ENCODE peak calls at places on chromosomes 16 and 17, in ten cellular contexts. One of them, this sample, is unnamed. For H3K4me1, the result is how much of the 10 kb centered on the place peaks cover.

GRCh38 chr16:65702707-65703402 is 581.0 kb upstream of the CDH11 start:
- DNase-seq in prostate gland: no peak
- DNase-seq in stomach: no peak
- DNase-seq in HCT116: no peak
- DNase-seq in esophagus muscularis mucosa: no peak
- DNase-seq in H1: no peak
- DNase-seq in upper lobe of left lung: no peak
- DNase-seq in sigmoid colon: no peak
- DNase-seq in SK-N-SH: peak
- DNase-seq in breast epithelium: no peak
- DNase-seq in this sample: no peak

GRCh38 chr17:74192950-74193781 is 10.3 kb upstream of the RPL38 start:
- DNase-seq in SK-N-SH: no peak
- DNase-seq in H1: no peak
- DNase-seq in stomach: peak
- DNase-seq in upper lobe of left lung: no peak
- DNase-seq in HCT116: no peak
- DNase-seq in sigmoid colon: peak
- DNase-seq in esophagus muscularis mucosa: no peak
- DNase-seq in breast epithelium: no peak
- DNase-seq in prostate gland: peak
- DNase-seq in this sample: peak

GRCh38 chr17:60106377-60107059 is 27.8 kb upstream of the HEATR6 start:
- DNase-seq in SK-N-SH: no peak
- DNase-seq in upper lobe of left lung: no peak
- DNase-seq in HCT116: no peak
- DNase-seq in prostate gland: peak
- DNase-seq in breast epithelium: no peak
- DNase-seq in stomach: no peak
- DNase-seq in sigmoid colon: no peak
- DNase-seq in H1: no peak
- DNase-seq in esophagus muscularis mucosa: no peak
- DNase-seq in this sample: no peak

GRCh38 chr16:84406006-84406963 is 37.9 kb downstream of the ATP2C2 start:
- DNase-seq in stomach: no peak
- DNase-seq in upper lobe of left lung: no peak
- DNase-seq in SK-N-SH: peak
- DNase-seq in esophagus muscularis mucosa: no peak
- DNase-seq in H1: no peak
- DNase-seq in prostate gland: no peak
- DNase-seq in HCT116: no peak
- DNase-seq in breast epithelium: no peak
- DNase-seq in sigmoid colon: no peak
- DNase-seq in this sample: no peak

GRCh38 chr16:85252461-85252860 is 140.2 kb upstream of the CIBAR2 start:
- DNase-seq in upper lobe of left lung: no peak
- DNase-seq in prostate gland: no peak
- DNase-seq in H1: no peak
- DNase-seq in sigmoid colon: no peak
- DNase-seq in esophagus muscularis mucosa: no peak
- DNase-seq in HCT116: no peak
- DNase-seq in breast epithelium: no peak
- DNase-seq in SK-N-SH: no peak
- DNase-seq in stomach: no peak
- DNase-seq in this sample: no peak

GRCh38 chr17:49242813-49243212 is 12.2 kb upstream of the PHOSPHO1 start:
- DNase-seq in prostate gland: no peak
- DNase-seq in stomach: no peak
- DNase-seq in HCT116: no peak
- DNase-seq in esophagus muscularis mucosa: no peak
- DNase-seq in upper lobe of left lung: no peak
- DNase-seq in breast epithelium: no peak
- DNase-seq in SK-N-SH: no peak
- DNase-seq in H1: no peak
- DNase-seq in sigmoid colon: no peak
- DNase-seq in this sample: no peak

GRCh38 chr17:44343510-44344209 is 1.4 kb upstream of the GRN start:
- DNase-seq in upper lobe of left lung: no peak
- DNase-seq in breast epithelium: no peak
- DNase-seq in sigmoid colon: no peak
- DNase-seq in H1: no peak
- DNase-seq in esophagus muscularis mucosa: no peak
- DNase-seq in prostate gland: no peak
- DNase-seq in stomach: no peak
- DNase-seq in SK-N-SH: no peak
- DNase-seq in HCT116: no peak
- DNase-seq in this sample: no peak

GRCh38 chr16:2846511-2847310 is 11.3 kb downstream of the PRSS22 start:
- DNase-seq in stomach: no peak
- DNase-seq in esophagus muscularis mucosa: no peak
- DNase-seq in H1: no peak
- DNase-seq in breast epithelium: no peak
- DNase-seq in SK-N-SH: no peak
- DNase-seq in prostate gland: no peak
- DNase-seq in upper lobe of left lung: no peak
- DNase-seq in sigmoid colon: no peak
- DNase-seq in HCT116: no peak
- DNase-seq in this sample: no peak

GRCh38 chr16:52074133-52074532 is 472.8 kb downstream of the TOX3 start:
- DNase-seq in prostate gland: no peak
- DNase-seq in esophagus muscularis mucosa: peak
- DNase-seq in stomach: no peak
- DNase-seq in breast epithelium: no peak
- DNase-seq in upper lobe of left lung: no peak
- DNase-seq in H1: no peak
- DNase-seq in sigmoid colon: no peak
- DNase-seq in SK-N-SH: no peak
- DNase-seq in HCT116: no peak
- DNase-seq in this sample: no peak

GRCh38 chr17:19702231-19702641 is 14.1 kb downstream of the SLC47A2 start:
- DNase-seq in HCT116: no peak
- DNase-seq in stomach: no peak
- DNase-seq in prostate gland: no peak
- DNase-seq in H1: no peak
- DNase-seq in breast epithelium: no peak
- DNase-seq in SK-N-SH: no peak
- DNase-seq in sigmoid colon: no peak
- DNase-seq in upper lobe of left lung: no peak
- DNase-seq in esophagus muscularis mucosa: no peak
- DNase-seq in this sample: no peak

GRCh38 chr16:46743232-46743719 is 4.9 kb downstream of the MYLK3 start:
- DNase-seq in sigmoid colon: peak
- DNase-seq in SK-N-SH: peak
- DNase-seq in upper lobe of left lung: no peak
- DNase-seq in esophagus muscularis mucosa: no peak
- DNase-seq in breast epithelium: no peak
- DNase-seq in prostate gland: no peak
- DNase-seq in H1: no peak
- DNase-seq in stomach: no peak
- DNase-seq in HCT116: no peak
- DNase-seq in this sample: no peak

GRCh38 chr17:1735834-1736347 is 6.8 kb upstream of the SERPINF2 start:
- DNase-seq in upper lobe of left lung: peak
- DNase-seq in breast epithelium: no peak
- DNase-seq in prostate gland: no peak
- DNase-seq in esophagus muscularis mucosa: no peak
- DNase-seq in SK-N-SH: peak
- DNase-seq in sigmoid colon: no peak
- DNase-seq in stomach: no peak
- DNase-seq in H1: no peak
- DNase-seq in HCT116: no peak
- DNase-seq in this sample: no peak

DNA sequence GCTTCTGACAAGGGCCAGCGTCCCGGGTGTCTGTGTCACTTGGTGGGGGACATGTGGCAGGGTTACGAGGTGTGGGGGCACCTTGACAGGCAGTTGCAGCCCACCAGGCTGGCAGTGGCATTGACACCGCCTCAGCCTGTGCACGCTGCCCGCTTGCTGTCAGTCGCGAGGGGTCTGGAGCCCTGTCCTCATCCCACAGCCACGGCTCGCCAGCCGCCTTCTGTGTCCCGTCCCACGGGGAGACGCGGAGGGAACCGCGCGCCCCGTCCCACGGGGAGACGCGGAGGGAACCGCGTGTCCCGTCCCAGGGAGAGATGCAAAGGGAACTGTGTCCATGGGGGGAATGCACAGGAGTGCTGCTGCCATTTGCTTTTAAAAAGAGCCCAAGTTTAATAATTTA is 3.5 kb downstream of the PABPN1L start:
- DNase-seq in HCT116: no peak
- DNase-seq in breast epithelium: no peak
- DNase-seq in stomach: no peak
- DNase-seq in prostate gland: no peak
- DNase-seq in H1: no peak
- DNase-seq in sigmoid colon: no peak
- DNase-seq in esophagus muscularis mucosa: no peak
- DNase-seq in SK-N-SH: no peak
- DNase-seq in upper lobe of left lung: peak
- DNase-seq in this sample: no peak
- H3K4me1 ChIP-seq in HCT116: under half
- H3K4me1 ChIP-seq in breast epithelium: under half
- H3K4me1 ChIP-seq in stomach: under half
- H3K4me1 ChIP-seq in prostate gland: under half
- H3K4me1 ChIP-seq in H1: under half
- H3K4me1 ChIP-seq in sigmoid colon: under half
- H3K4me1 ChIP-seq in esophagus muscularis mucosa: under half
- H3K4me1 ChIP-seq in SK-N-SH: under half
- H3K4me1 ChIP-seq in upper lobe of left lung: under half
- H3K4me1 ChIP-seq in this sample: under half

GRCh38 chr17:35132099-35132498 is 10.0 kb downstream of the NLE1 start:
- DNase-seq in sigmoid colon: no peak
- DNase-seq in upper lobe of left lung: no peak
- DNase-seq in breast epithelium: no peak
- DNase-seq in esophagus muscularis mucosa: no peak
- DNase-seq in stomach: no peak
- DNase-seq in SK-N-SH: no peak
- DNase-seq in prostate gland: no peak
- DNase-seq in H1: no peak
- DNase-seq in HCT116: no peak
- DNase-seq in this sample: peak

GRCh38 chr17:35129973-35130351 is 8.5 kb downstream of the FNDC8 start:
- DNase-seq in HCT116: no peak
- DNase-seq in sigmoid colon: no peak
- DNase-seq in H1: no peak
- DNase-seq in stomach: no peak
- DNase-seq in SK-N-SH: no peak
- DNase-seq in esophagus muscularis mucosa: no peak
- DNase-seq in upper lobe of left lung: no peak
- DNase-seq in breast epithelium: no peak
- DNase-seq in prostate gland: no peak
- DNase-seq in this sample: no peak

GRCh38 chr17:35129154-35129972 is 7.9 kb downstream of the FNDC8 start:
- DNase-seq in breast epithelium: no peak
- DNase-seq in H1: no peak
- DNase-seq in prostate gland: no peak
- DNase-seq in SK-N-SH: no peak
- DNase-seq in esophagus muscularis mucosa: no peak
- DNase-seq in upper lobe of left lung: no peak
- DNase-seq in stomach: no peak
- DNase-seq in sigmoid colon: no peak
- DNase-seq in HCT116: no peak
- DNase-seq in this sample: no peak

GRCh38 chr17:35127751-35128514 is 6.5 kb downstream of the FNDC8 start:
- DNase-seq in stomach: no peak
- DNase-seq in upper lobe of left lung: no peak
- DNase-seq in HCT116: no peak
- DNase-seq in esophagus muscularis mucosa: no peak
- DNase-seq in H1: no peak
- DNase-seq in breast epithelium: no peak
- DNase-seq in sigmoid colon: peak
- DNase-seq in SK-N-SH: no peak
- DNase-seq in prostate gland: no peak
- DNase-seq in this sample: no peak

GRCh38 chr17:35130392-35130791 is 9.0 kb downstream of the FNDC8 start:
- DNase-seq in H1: no peak
- DNase-seq in upper lobe of left lung: no peak
- DNase-seq in HCT116: no peak
- DNase-seq in prostate gland: no peak
- DNase-seq in sigmoid colon: no peak
- DNase-seq in esophagus muscularis mucosa: no peak
- DNase-seq in breast epithelium: no peak
- DNase-seq in stomach: no peak
- DNase-seq in SK-N-SH: no peak
- DNase-seq in this sample: no peak
- TF ChIP-seq POLR2AphosphoS5 in H1: no peak
- TF ChIP-seq POLR2AphosphoS5 in upper lobe of left lung: no peak
- TF ChIP-seq POLR2AphosphoS5 in HCT116: no peak
- TF ChIP-seq POLR2AphosphoS5 in prostate gland: no peak
- TF ChIP-seq POLR2AphosphoS5 in sigmoid colon: no peak
- TF ChIP-seq POLR2AphosphoS5 in esophagus muscularis mucosa: no peak
- TF ChIP-seq POLR2AphosphoS5 in breast epithelium: no peak
- TF ChIP-seq POLR2AphosphoS5 in stomach: no peak
- TF ChIP-seq POLR2AphosphoS5 in SK-N-SH: no peak
- TF ChIP-seq POLR2AphosphoS5 in this sample: no peak

DNA sequence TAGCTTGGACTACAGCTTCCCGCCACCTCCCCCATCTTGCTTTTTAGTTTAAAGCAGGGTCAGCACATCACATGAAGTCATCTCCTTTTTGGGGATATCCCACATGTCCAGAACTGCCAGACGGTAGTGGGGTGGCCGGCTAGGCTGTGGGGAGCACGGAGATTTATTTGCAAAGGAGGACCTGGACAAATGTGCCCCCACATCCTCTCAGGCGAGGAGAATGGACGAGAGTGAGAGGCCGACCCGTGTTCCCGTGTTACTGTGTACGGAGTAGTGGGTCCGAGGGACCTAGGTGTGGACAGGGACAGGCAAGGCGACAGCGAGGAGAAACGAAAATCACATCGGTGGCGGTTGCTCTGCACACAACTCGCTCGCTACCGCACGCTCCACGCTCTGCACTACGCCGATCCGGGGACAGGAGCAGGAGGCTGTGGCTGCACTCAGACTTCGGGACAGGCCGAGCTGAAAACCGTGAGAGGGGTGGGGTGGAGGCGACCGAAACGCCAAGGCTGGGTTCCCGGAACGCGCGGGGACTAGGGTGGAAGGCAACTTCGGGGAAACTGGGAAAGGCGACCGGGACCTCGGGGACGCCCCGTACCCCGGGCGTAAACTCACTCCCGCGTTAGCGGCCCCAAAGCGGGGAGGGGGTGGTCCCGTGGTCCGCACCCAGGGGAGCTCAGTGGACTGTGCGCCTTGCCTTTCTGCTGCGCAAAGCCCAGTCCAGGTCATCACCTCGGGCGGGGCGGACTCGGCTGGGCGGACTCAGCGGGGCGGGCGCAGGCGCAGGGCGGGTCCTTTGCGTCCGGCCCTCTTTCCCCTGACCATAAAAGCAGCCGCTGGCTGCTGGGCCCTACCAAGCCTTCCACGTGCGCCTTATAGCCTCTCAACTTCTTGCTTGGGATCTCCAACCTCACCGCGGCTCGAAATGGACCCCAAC is at the start of gene MT1A:
- DNase-seq in breast epithelium: peak
- DNase-seq in esophagus muscularis mucosa: no peak
- DNase-seq in prostate gland: peak
- DNase-seq in upper lobe of left lung: peak
- DNase-seq in SK-N-SH: peak
- DNase-seq in HCT116: no peak
- DNase-seq in stomach: peak
- DNase-seq in sigmoid colon: peak
- DNase-seq in H1: peak
- DNase-seq in this sample: peak
- H3K4me3 ChIP-seq in breast epithelium: peak
- H3K4me3 ChIP-seq in esophagus muscularis mucosa: peak
- H3K4me3 ChIP-seq in prostate gland: peak
- H3K4me3 ChIP-seq in upper lobe of left lung: peak
- H3K4me3 ChIP-seq in SK-N-SH: peak
- H3K4me3 ChIP-seq in HCT116: no peak
- H3K4me3 ChIP-seq in stomach: peak
- H3K4me3 ChIP-seq in sigmoid colon: peak
- H3K4me3 ChIP-seq in H1: peak
- H3K4me3 ChIP-seq in this sample: peak

GRCh38 chr16:13856398-13856797 is 63.6 kb upstream of the ERCC4 start:
- DNase-seq in stomach: no peak
- DNase-seq in prostate gland: no peak
- DNase-seq in breast epithelium: no peak
- DNase-seq in H1: no peak
- DNase-seq in sigmoid colon: no peak
- DNase-seq in upper lobe of left lung: no peak
- DNase-seq in SK-N-SH: no peak
- DNase-seq in HCT116: no peak
- DNase-seq in esophagus muscularis mucosa: no peak
- DNase-seq in this sample: no peak
- H3K4me1 ChIP-seq in stomach: under half
- H3K4me1 ChIP-seq in prostate gland: under half
- H3K4me1 ChIP-seq in breast epithelium: under half
- H3K4me1 ChIP-seq in H1: under half
- H3K4me1 ChIP-seq in sigmoid colon: under half
- H3K4me1 ChIP-seq in upper lobe of left lung: under half
- H3K4me1 ChIP-seq in SK-N-SH: under half
- H3K4me1 ChIP-seq in HCT116: under half
- H3K4me1 ChIP-seq in esophagus muscularis mucosa: under half
- H3K4me1 ChIP-seq in this sample: under half

This sample was measured in transverse colon.